ENCODE peak calls at places on chromosomes 6 and 20, in six cellular contexts. One of them, this sample, is unnamed.

GRCh38 chr20:12847862-12848261 is 160.9 kb upstream of the SPTLC3 start:
- DNase-seq in stimulated activated CD4-positive, alpha-beta T cell treated with anti-CD3 and anti-CD28 coated beads, Interleukin-15, amount 100 ng/mL, for 1 hour: no peak
- DNase-seq in NCI-H774: no peak
- DNase-seq in C1 segment of cervical spinal cord: no peak
- DNase-seq in IMR-90: no peak
- DNase-seq in AG04450: no peak
- DNase-seq in this sample: peak; percentile 15

GRCh38 chr6:10633216-10633615 is 61.2 kb downstream of the C6orf52 start:
- DNase-seq in stimulated activated CD4-positive, alpha-beta T cell treated with anti-CD3 and anti-CD28 coated beads, Interleukin-15, amount 100 ng/mL, for 1 hour: no peak
- DNase-seq in NCI-H774: no peak
- DNase-seq in C1 segment of cervical spinal cord: no peak
- DNase-seq in IMR-90: peak; percentile 75
- DNase-seq in AG04450: peak; percentile 66
- DNase-seq in this sample: peak; percentile 77

GRCh38 chr20:2140561-2140960 is 38.9 kb downstream of the STK35 start:
- DNase-seq in stimulated activated CD4-positive, alpha-beta T cell treated with anti-CD3 and anti-CD28 coated beads, Interleukin-15, amount 100 ng/mL, for 1 hour: no peak
- DNase-seq in NCI-H774: no peak
- DNase-seq in C1 segment of cervical spinal cord: no peak
- DNase-seq in IMR-90: peak; percentile 63
- DNase-seq in AG04450: no peak
- DNase-seq in this sample: no peak

GRCh38 chr20:12159266-12159665 is 241.6 kb downstream of the BTBD3 start:
- DNase-seq in stimulated activated CD4-positive, alpha-beta T cell treated with anti-CD3 and anti-CD28 coated beads, Interleukin-15, amount 100 ng/mL, for 1 hour: no peak
- DNase-seq in NCI-H774: no peak
- DNase-seq in C1 segment of cervical spinal cord: no peak
- DNase-seq in IMR-90: peak; percentile 3
- DNase-seq in AG04450: no peak
- DNase-seq in this sample: no peak

GRCh38 chr6:156976144-156977088 is 199.2 kb downstream of the ARID1B start:
- DNase-seq in stimulated activated CD4-positive, alpha-beta T cell treated with anti-CD3 and anti-CD28 coated beads, Interleukin-15, amount 100 ng/mL, for 1 hour: no peak
- DNase-seq in NCI-H774: no peak
- DNase-seq in C1 segment of cervical spinal cord: peak; percentile 25
- DNase-seq in IMR-90: no peak
- DNase-seq in AG04450: no peak
- DNase-seq in this sample: no peak

GRCh38 chr6:1770435-1770843 is 160.7 kb downstream of the FOXC1 start:
- DNase-seq in stimulated activated CD4-positive, alpha-beta T cell treated with anti-CD3 and anti-CD28 coated beads, Interleukin-15, amount 100 ng/mL, for 1 hour: no peak
- DNase-seq in NCI-H774: no peak
- DNase-seq in C1 segment of cervical spinal cord: no peak
- DNase-seq in IMR-90: peak; percentile 37
- DNase-seq in AG04450: no peak
- DNase-seq in this sample: peak; percentile 18

GRCh38 chr6:45430590-45431202 is 53.0 kb upstream of the SUPT3H start:
- DNase-seq in stimulated activated CD4-positive, alpha-beta T cell treated with anti-CD3 and anti-CD28 coated beads, Interleukin-15, amount 100 ng/mL, for 1 hour: no peak
- DNase-seq in NCI-H774: no peak
- DNase-seq in C1 segment of cervical spinal cord: no peak
- DNase-seq in IMR-90: no peak
- DNase-seq in AG04450: no peak
- DNase-seq in this sample: no peak

GRCh38 chr6:132412656-132413500 is 11.6 kb upstream of the MOXD1 start:
- DNase-seq in stimulated activated CD4-positive, alpha-beta T cell treated with anti-CD3 and anti-CD28 coated beads, Interleukin-15, amount 100 ng/mL, for 1 hour: no peak
- DNase-seq in NCI-H774: no peak
- DNase-seq in C1 segment of cervical spinal cord: no peak
- DNase-seq in IMR-90: peak; percentile 65
- DNase-seq in AG04450: no peak
- DNase-seq in this sample: peak; percentile 38

GRCh38 chr6:114061116-114061515 is 90.2 kb upstream of the HDAC2 start:
- DNase-seq in stimulated activated CD4-positive, alpha-beta T cell treated with anti-CD3 and anti-CD28 coated beads, Interleukin-15, amount 100 ng/mL, for 1 hour: no peak
- DNase-seq in NCI-H774: no peak
- DNase-seq in C1 segment of cervical spinal cord: no peak
- DNase-seq in IMR-90: no peak
- DNase-seq in AG04450: no peak
- DNase-seq in this sample: no peak

GRCh38 chr6:130742282-130742681 is 84.9 kb upstream of the SMLR1 start:
- DNase-seq in stimulated activated CD4-positive, alpha-beta T cell treated with anti-CD3 and anti-CD28 coated beads, Interleukin-15, amount 100 ng/mL, for 1 hour: no peak
- DNase-seq in NCI-H774: no peak
- DNase-seq in C1 segment of cervical spinal cord: no peak
- DNase-seq in IMR-90: peak; percentile 4
- DNase-seq in AG04450: no peak
- DNase-seq in this sample: no peak

GRCh38 chr6:27743787-27744186 is 168.4 kb downstream of the OR2B2 start:
- DNase-seq in stimulated activated CD4-positive, alpha-beta T cell treated with anti-CD3 and anti-CD28 coated beads, Interleukin-15, amount 100 ng/mL, for 1 hour: no peak
- DNase-seq in NCI-H774: no peak
- DNase-seq in C1 segment of cervical spinal cord: no peak
- DNase-seq in IMR-90: no peak
- DNase-seq in AG04450: no peak
- DNase-seq in this sample: no peak

GRCh38 chr6:44062771-44063560 is 64.3 kb downstream of the MRPL14 start:
- DNase-seq in stimulated activated CD4-positive, alpha-beta T cell treated with anti-CD3 and anti-CD28 coated beads, Interleukin-15, amount 100 ng/mL, for 1 hour: no peak
- DNase-seq in NCI-H774: no peak
- DNase-seq in C1 segment of cervical spinal cord: no peak
- DNase-seq in IMR-90: no peak
- DNase-seq in AG04450: no peak
- DNase-seq in this sample: no peak

GRCh38 chr20:41005361-41005729 is 23.3 kb upstream of the TOP1 start:
- DNase-seq in stimulated activated CD4-positive, alpha-beta T cell treated with anti-CD3 and anti-CD28 coated beads, Interleukin-15, amount 100 ng/mL, for 1 hour: no peak
- DNase-seq in NCI-H774: no peak
- DNase-seq in C1 segment of cervical spinal cord: peak; percentile 14
- DNase-seq in IMR-90: peak; percentile 98
- DNase-seq in AG04450: peak; percentile 94
- DNase-seq in this sample: peak; percentile 93

GRCh38 chr20:62570403-62570802 is 71.9 kb upstream of the SLCO4A1 start:
- DNase-seq in stimulated activated CD4-positive, alpha-beta T cell treated with anti-CD3 and anti-CD28 coated beads, Interleukin-15, amount 100 ng/mL, for 1 hour: no peak
- DNase-seq in NCI-H774: no peak
- DNase-seq in C1 segment of cervical spinal cord: no peak
- DNase-seq in IMR-90: no peak
- DNase-seq in AG04450: no peak
- DNase-seq in this sample: no peak

GRCh38 chr6:16761469-16762264 is 407 bp upstream of the ATXN1 start:
- DNase-seq in stimulated activated CD4-positive, alpha-beta T cell treated with anti-CD3 and anti-CD28 coated beads, Interleukin-15, amount 100 ng/mL, for 1 hour: peak; percentile 71
- DNase-seq in NCI-H774: peak; percentile 27
- DNase-seq in C1 segment of cervical spinal cord: peak; percentile 82
- DNase-seq in IMR-90: peak; percentile 91
- DNase-seq in AG04450: peak; percentile 80
- DNase-seq in this sample: peak; percentile 90

GRCh38 chr20:37362821-37363220 is 16.9 kb downstream of the SRC start:
- DNase-seq in stimulated activated CD4-positive, alpha-beta T cell treated with anti-CD3 and anti-CD28 coated beads, Interleukin-15, amount 100 ng/mL, for 1 hour: no peak
- DNase-seq in NCI-H774: no peak
- DNase-seq in C1 segment of cervical spinal cord: no peak
- DNase-seq in IMR-90: no peak
- DNase-seq in AG04450: no peak
- DNase-seq in this sample: no peak

This sample was measured in brain microvascular endothelial cell.